ENCODE peak calls at places on chromosome 19, in four cellular contexts. A is PC-3, Z is fibroblast of lung, Q is HepG2. X is an unnamed sample. For H3K79me2, the result is how much of the 10 kb centered on the place peaks cover.

GRCh38 chr19:11530432-11530831 is 1.5 kb upstream of the ECSIT start:
- DNase-seq in A (peak), Z (peak), Q (peak), X (peak)

GRCh38 chr19:1760020-1760419 is 6.7 kb downstream of the ONECUT3 start:
- DNase-seq in A (no peak), Z (no peak), Q (no peak), X (no peak)

GRCh38 chr19:16566161-16566560 is 6.1 kb downstream of the SLC35E1 start:
- DNase-seq in A (no peak), Z (no peak), Q (no peak), X (no peak)

GRCh38 chr19:964761-965694 is 19.1 kb upstream of the WDR18 start:
- DNase-seq in A (peak), Z (peak), Q (no peak), X (peak)

GRCh38 chr19:33290956-33291622 is 11.2 kb downstream of the CEBPA start:
- DNase-seq in A (peak), Z (no peak), Q (no peak), X (peak)

GRCh38 chr19:49362926-49363264 is 679 bp upstream of the TEAD2 start:
- DNase-seq in A (no peak), Z (no peak), Q (peak), X (peak)

GRCh38 chr19:6691342-6691741 is 21.4 kb upstream of the TNFSF14 start:
- DNase-seq in A (no peak), Z (no peak), Q (no peak), X (no peak)

GRCh38 chr19:11881151-11881800 is 6.3 kb upstream of the ZNF69 start:
- DNase-seq in A (peak), Z (peak), Q (peak), X (peak)

GRCh38 chr19:31277516-31277915 is 71.7 kb downstream of the TSHZ3 start:
- DNase-seq in A (no peak), Z (no peak), Q (no peak), X (no peak)

GRCh38 chr19:45814166-45814780 is 835 bp downstream of the RSPH6A start:
- DNase-seq in A (no peak), Z (no peak), Q (no peak), X (no peak)

GRCh38 chr19:35248310-35249145 is at the start of gene LSR:
- DNase-seq in A (peak), Z (no peak), Q (peak), X (peak)

GRCh38 chr19:48390188-48391099 is 907 bp downstream of the KDELR1 start:
- DNase-seq in A (no peak), Z (peak), Q (peak), X (peak)

GRCh38 chr19:54436561-54437229 is 12.3 kb upstream of the LENG8 start:
- DNase-seq in A (no peak), Z (no peak), Q (no peak), X (no peak)

GRCh38 chr19:56637976-56638555 is 4.9 kb upstream of the SMIM17 start:
- DNase-seq in A (peak), Z (peak), Q (peak), X (peak)

GRCh38 chr19:12997967-12998940 is 3.0 kb downstream of the NFIX start:
- DNase-seq in A (no peak), Z (no peak), Q (no peak), X (no peak)

GRCh38 chr19:12995596-12996541 is 594 bp downstream of the NFIX start:
- DNase-seq in A (no peak), Z (peak), Q (no peak), X (peak)

GRCh38 chr19:12994701-12995595 is at the start of gene NFIX:
- DNase-seq in A (peak), Z (peak), Q (peak), X (peak)

GRCh38 chr19:12997225-12997966 is 2.1 kb downstream of the NFIX start:
- DNase-seq in A (no peak), Z (no peak), Q (no peak), X (no peak)

DNA sequence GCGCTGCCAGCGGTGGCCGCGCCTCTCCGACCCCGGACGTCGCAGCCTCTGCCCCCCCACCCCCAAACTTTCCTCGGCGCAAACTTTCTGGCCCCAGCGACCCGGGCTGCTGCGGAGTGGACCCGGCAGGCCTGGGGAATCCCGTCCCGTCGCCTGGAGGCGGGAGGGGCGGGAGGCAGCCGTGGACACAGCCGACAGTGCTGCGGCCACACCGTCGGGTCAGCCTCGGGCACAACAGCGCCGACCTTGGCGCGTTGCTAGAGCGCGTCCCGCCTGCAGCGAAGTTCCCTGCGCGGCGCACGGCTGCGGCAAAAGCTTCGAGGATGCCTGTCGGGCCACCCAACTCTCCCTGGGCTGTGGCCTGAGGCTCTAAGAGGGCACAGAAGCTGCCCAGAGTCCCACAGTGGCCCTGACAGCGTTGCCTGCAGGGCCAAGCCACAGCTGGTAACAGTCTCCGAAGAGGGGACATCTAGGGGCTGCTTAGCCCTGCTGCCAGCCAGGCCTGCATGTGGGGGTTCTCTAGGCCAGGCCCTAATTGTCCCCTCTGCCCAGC is 1.3 kb downstream of the NFIX start:
- DNase-seq in A (peak), Z (peak), Q (peak), X (no peak)
- H3K79me2 ChIP-seq in A (half or more), Z (half or more), Q (under half), X (under half)

GRCh38 chr19:9673912-9674668 is 810 bp downstream of the ZNF562 start:
- DNase-seq in A (peak), Z (no peak), Q (peak), X (no peak)
- H3K27ac ChIP-seq in A (peak), Z (peak), Q (peak), X (no peak)

GRCh38 chr19:50519006-50519575 is 5.4 kb upstream of the ASPDH start:
- DNase-seq in A (no peak), Z (no peak), Q (no peak), X (no peak)

GRCh38 chr19:50516456-50516855 is 2.7 kb upstream of the ASPDH start:
- DNase-seq in A (no peak), Z (no peak), Q (no peak), X (no peak)

GRCh38 chr19:50518091-50519005 is 4.6 kb upstream of the ASPDH start:
- DNase-seq in A (no peak), Z (no peak), Q (no peak), X (no peak)

GRCh38 chr19:50516859-50517703 is 3.4 kb upstream of the ASPDH start:
- DNase-seq in A (no peak), Z (no peak), Q (no peak), X (no peak)

GRCh38 chr19:50517704-50518075 is 4.0 kb upstream of the ASPDH start:
- DNase-seq in A (no peak), Z (no peak), Q (no peak), X (no peak)
- H3K79me2 ChIP-seq in A (under half), Z (under half), Q (under half), X (under half)

GRCh38 chr19:38132781-38133180 is 91.2 kb downstream of the DPF1 start:
- DNase-seq in A (no peak), Z (no peak), Q (no peak), X (no peak)

GRCh38 chr19:38130399-38130798 is 93.6 kb downstream of the DPF1 start:
- DNase-seq in A (no peak), Z (no peak), Q (no peak), X (no peak)

GRCh38 chr19:38139122-38139521 is 84.9 kb downstream of the DPF1 start:
- DNase-seq in A (no peak), Z (no peak), Q (no peak), X (no peak)

GRCh38 chr19:38134538-38135149 is 89.4 kb downstream of the DPF1 start:
- DNase-seq in A (peak), Z (peak), Q (peak), X (peak)

DNA sequence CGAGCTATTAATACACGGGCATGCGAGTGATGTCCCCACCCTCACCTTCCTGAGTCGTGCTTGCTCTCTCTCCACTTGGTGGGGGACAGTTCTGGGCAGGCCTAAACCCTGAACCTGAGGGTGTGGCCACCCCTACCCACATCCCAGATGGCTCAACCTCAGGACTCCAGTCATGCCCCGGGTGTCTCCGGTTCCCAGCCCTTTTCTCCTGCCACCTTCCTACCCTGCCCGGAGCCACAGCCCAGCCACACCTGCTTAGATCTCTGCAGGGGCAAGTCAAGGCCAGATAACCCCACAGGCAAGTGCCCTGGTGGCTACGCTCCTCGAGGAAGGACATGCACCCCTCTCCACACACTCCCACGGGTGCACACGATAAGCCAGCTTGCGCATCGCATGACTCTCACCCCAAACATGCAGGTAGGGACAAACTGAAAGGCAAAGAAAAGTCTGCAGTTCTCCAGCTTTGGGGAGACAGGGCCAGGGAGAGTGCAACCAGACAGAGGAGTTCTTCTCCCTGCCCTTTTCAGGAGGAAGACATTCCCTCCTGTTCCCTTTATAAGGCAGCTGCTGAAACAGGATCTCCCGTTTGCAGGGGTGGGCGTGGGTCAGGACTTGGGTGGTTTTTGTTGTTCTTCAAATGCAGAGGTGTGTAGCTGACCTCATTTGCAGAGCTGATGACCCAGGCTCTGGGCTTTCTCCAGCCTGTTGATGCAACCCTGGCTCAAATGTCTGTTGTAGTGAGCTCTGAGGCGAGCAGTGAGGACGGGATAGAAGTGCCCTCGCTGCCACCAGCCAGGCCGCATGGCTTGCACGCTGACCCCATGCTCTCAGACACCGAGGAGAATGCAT is 88.6 kb downstream of the DPF1 start:
- DNase-seq in A (no peak), Z (peak), Q (no peak), X (no peak)
- H3K27ac ChIP-seq in A (no peak), Z (no peak), Q (no peak), X (no peak)

DNA sequence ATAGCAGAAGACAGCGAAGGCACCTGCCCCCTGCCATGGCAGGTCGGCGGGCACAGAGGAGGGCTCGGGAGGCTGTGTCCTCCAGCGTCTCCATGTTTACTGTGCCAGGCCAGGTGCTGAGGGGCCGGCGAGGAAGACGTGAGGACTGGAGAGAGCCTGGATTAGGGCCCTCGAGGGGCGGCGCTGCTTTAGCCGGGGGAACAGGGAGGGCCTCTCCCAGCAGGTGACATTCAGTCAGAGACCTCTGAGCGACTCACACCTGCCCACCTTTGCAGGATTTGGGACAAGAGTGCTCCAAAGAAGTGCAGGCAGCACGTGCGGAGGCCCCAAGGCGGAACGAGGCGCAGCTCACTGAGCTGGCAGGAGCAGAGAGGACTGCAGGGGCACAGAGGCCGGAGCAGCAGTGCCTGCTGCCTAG is 17.6 kb downstream of the KDM4B start:
- DNase-seq in A (no peak), Z (no peak), Q (no peak), X (no peak)
- H3K79me2 ChIP-seq in A (half or more), Z (under half), Q (half or more), X (half or more)

DNA sequence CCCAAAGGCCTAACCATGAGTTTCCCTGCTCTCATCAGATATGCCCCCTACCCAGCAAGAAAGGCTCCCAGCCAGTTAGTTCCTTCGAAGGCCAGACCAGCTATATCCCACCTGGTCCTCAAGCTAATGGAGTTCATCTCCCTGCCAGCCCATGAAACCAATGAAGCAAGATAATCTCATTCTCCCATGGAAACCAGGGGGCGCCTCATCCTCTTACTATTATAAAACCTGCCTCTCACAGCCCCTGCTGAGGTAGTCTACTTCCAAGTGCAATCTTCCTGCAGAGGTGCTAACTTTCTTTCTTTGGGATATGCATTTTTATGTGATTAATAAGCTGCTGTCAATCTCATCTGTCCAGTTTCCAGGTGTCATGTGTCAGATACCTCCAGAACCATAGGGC is 34.0 kb upstream of the ZNF573 start:
- DNase-seq in A (no peak), Z (no peak), Q (no peak), X (no peak)
- H3K27ac ChIP-seq in A (no peak), Z (no peak), Q (no peak), X (no peak)

GRCh38 chr19:55606817-55607216 is 1.4 kb downstream of the ZNF865 start:
- DNase-seq in A (no peak), Z (no peak), Q (no peak), X (no peak)

GRCh38 chr19:55606471-55606787 is 982 bp downstream of the ZNF865 start:
- DNase-seq in A (no peak), Z (no peak), Q (no peak), X (no peak)

GRCh38 chr19:55611300-55611982 is 6.0 kb downstream of the ZNF865 start:
- DNase-seq in A (no peak), Z (no peak), Q (no peak), X (no peak)

GRCh38 chr19:55611983-55612645 is 6.7 kb downstream of the ZNF865 start:
- DNase-seq in A (no peak), Z (no peak), Q (no peak), X (no peak)

GRCh38 chr19:55609326-55609725 is 3.9 kb downstream of the ZNF865 start:
- DNase-seq in A (no peak), Z (no peak), Q (no peak), X (no peak)
- H3K79me2 ChIP-seq in A (under half), Z (under half), Q (under half), X (half or more)

GRCh38 chr19:18964121-18964520 is 23.1 kb upstream of the HOMER3 start:
- DNase-seq in A (no peak), Z (no peak), Q (no peak), X (no peak)

GRCh38 chr19:18961767-18962423 is 20.9 kb upstream of the HOMER3 start:
- DNase-seq in A (peak), Z (no peak), Q (peak), X (peak)

GRCh38 chr19:18969953-18970659 is 29.1 kb upstream of the HOMER3 start:
- DNase-seq in A (no peak), Z (no peak), Q (no peak), X (no peak)

GRCh38 chr19:18967358-18968146 is 26.5 kb upstream of the HOMER3 start:
- DNase-seq in A (peak), Z (peak), Q (no peak), X (peak)

GRCh38 chr19:18966304-18966703 is 25.3 kb upstream of the HOMER3 start:
- DNase-seq in A (peak), Z (no peak), Q (no peak), X (no peak)
- H3K27ac ChIP-seq in A (no peak), Z (no peak), Q (no peak), X (no peak)

GRCh38 chr19:40806385-40807146 is 7.6 kb downstream of the EGLN2 start:
- DNase-seq in A (no peak), Z (peak), Q (peak), X (peak)
- H3K79me2 ChIP-seq in A (under half), Z (half or more), Q (under half), X (half or more)

DNA sequence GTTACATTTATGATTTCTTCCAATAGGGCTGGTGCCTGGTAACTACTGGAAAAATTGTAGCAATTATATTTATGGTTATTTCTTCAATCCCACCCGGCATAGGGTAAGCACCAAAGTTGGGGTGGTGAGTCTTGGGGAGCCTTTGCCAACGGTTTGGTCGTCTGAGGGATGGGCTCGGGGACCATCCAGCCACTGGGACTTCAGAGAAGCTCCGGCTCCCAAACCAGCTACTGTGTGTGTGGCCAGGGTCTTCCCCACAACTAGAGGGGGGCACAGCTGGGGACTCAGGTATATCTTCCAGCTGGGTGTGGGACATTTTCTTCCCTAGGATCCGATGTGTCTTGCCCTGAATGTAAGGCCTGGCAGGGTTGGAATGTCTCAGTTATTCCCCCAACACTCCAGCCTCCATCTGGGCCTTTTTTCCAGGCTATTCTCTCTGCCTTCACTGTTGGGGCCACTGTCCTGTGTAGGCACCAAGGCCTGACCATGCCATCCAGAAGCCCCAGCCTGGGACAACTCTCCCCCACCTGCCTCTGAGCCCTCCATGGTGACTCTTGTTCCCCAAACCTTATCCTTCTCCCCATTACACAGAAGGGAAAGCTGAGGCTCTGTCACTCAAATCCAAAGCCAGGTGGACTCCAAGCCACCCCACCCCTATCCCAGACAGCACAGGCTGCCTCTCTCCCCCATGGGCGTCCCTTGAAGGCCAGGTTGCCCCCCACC is 1.1 kb upstream of the IFI30 start:
- DNase-seq in A (no peak), Z (no peak), Q (no peak), X (no peak)
- H3K27ac ChIP-seq in A (no peak), Z (no peak), Q (no peak), X (peak)